ENCODE peak calls at places on chromosomes 5 and 9, in eight cellular contexts. C is stimulated activated naive CD4-positive, alpha-beta T cell; X is nucleus accumbens; J is neuronal stem cell; E is activated CD4-positive, alpha-beta T cell treated with anti-CD3 and anti-CD28 coated beads, Interleukin-2, amount 10 ng/mL, durations not matched to agents 24 days and 14 days; U is G401; T is stimulated activated naive CD8-positive, alpha-beta T cell treated with anti-CD3 and anti-CD28 coated beads, Interleukin-15, amount 100 ng/mL, for 72 hours; W is HTR-8/SVneo. I is an unnamed sample.

GRCh38 chr9:130824079-130824478 is 11.0 kb upstream of the ABL1 start:
- DNase-seq in W (no peak), T (no peak), J (no peak), E (no peak), X (no peak), C (no peak), U (no peak), I (no peak)

GRCh38 chr9:75265525-75265972 is 177.2 kb downstream of the OSTF1 start:
- DNase-seq in J (peak), W (peak), U (peak), T (peak), X (peak), E (peak), C (peak), I (peak)

GRCh38 chr9:136799079-136799853 is 3.1 kb downstream of the CCDC183 start:
- DNase-seq in U (peak), W (no peak), T (no peak), C (no peak), E (no peak), X (no peak), J (no peak), I (no peak)

GRCh38 chr5:148523139-148523538 is 131.2 kb downstream of the HTR4 start:
- DNase-seq in U (no peak), E (no peak), C (no peak), J (no peak), X (no peak), W (no peak), T (no peak), I (no peak)

GRCh38 chr5:91382530-91383026 is 539 bp downstream of the ARRDC3 start:
- DNase-seq in J (peak), X (peak), W (no peak), T (peak), C (peak), U (peak), E (peak), I (peak)

GRCh38 chr9:37999501-38000189 is 69.4 kb downstream of the SHB start:
- DNase-seq in J (no peak), W (no peak), T (no peak), U (peak), X (peak), E (no peak), C (no peak), I (no peak)

GRCh38 chr9:3628239-3628638 is 102.4 kb upstream of the RFX3 start:
- DNase-seq in E (no peak), W (no peak), J (no peak), T (no peak), X (no peak), C (no peak), U (no peak), I (no peak)

GRCh38 chr5:177491429-177491945 is 5.9 kb downstream of the PDLIM7 start:
- DNase-seq in X (no peak), U (no peak), C (no peak), E (peak), T (no peak), W (no peak), J (peak), I (peak)

GRCh38 chr5:127849436-127849835 is 146.2 kb downstream of the CCDC192 start:
- DNase-seq in J (no peak), E (no peak), X (no peak), T (no peak), U (no peak), C (no peak), W (no peak), I (no peak)

GRCh38 chr9:96556701-96557461 is 62.8 kb downstream of the CDC14B start:
- DNase-seq in J (no peak), X (peak), U (no peak), E (no peak), C (no peak), W (no peak), T (no peak), I (no peak)

GRCh38 chr9:130243015-130243881 is 22.3 kb upstream of the HMCN2 start:
- DNase-seq in E (peak), X (peak), W (peak), J (peak), U (peak), T (peak), C (peak), I (peak)

GRCh38 chr9:125674981-125675973 is 31.7 kb downstream of the MAPKAP1 start:
- DNase-seq in E (no peak), W (peak), U (no peak), C (no peak), X (no peak), T (no peak), J (no peak), I (no peak)

GRCh38 chr9:93097496-93098205 is 1.6 kb downstream of the CARD19 start:
- DNase-seq in W (no peak), C (no peak), E (peak), J (no peak), U (peak), X (peak), T (no peak), I (no peak)

GRCh38 chr5:101679816-101680215 is 616.3 kb downstream of the SLCO4C1 start:
- DNase-seq in E (no peak), U (no peak), X (no peak), C (no peak), J (no peak), T (no peak), W (no peak), I (no peak)

GRCh38 chr5:160979356-160979755 is 127.3 kb upstream of the ATP10B start:
- DNase-seq in J (no peak), C (no peak), X (no peak), E (no peak), W (no peak), T (no peak), U (no peak), I (no peak)

GRCh38 chr5:124546643-124547042 is 199.8 kb downstream of the ZNF608 start:
- DNase-seq in W (peak), C (no peak), X (no peak), E (no peak), U (no peak), J (peak), T (no peak), I (no peak)

GRCh38 chr9:125296843-125297372 is 35.3 kb downstream of the GAPVD1 start:
- DNase-seq in U (no peak), E (no peak), C (no peak), T (no peak), X (no peak), J (no peak), W (no peak), I (no peak)

GRCh38 chr5:66742083-66742895 is 146.1 kb downstream of the MAST4 start:
- DNase-seq in X (peak), C (no peak), T (no peak), J (no peak), U (no peak), W (no peak), E (no peak), I (no peak)

GRCh38 chr9:482736-483135 is 268.1 kb downstream of the DOCK8 start:
- DNase-seq in E (no peak), J (no peak), W (no peak), X (no peak), C (no peak), U (no peak), T (no peak), I (no peak)

GRCh38 chr5:53246042-53246836 is 136.7 kb upstream of the MOCS2 start:
- DNase-seq in X (no peak), E (no peak), U (no peak), T (no peak), J (no peak), C (no peak), W (peak), I (no peak)

GRCh38 chr9:90423661-90424193 is 218.9 kb downstream of the DIRAS2 start:
- DNase-seq in U (no peak), J (no peak), W (peak), E (no peak), T (no peak), X (no peak), C (no peak), I (no peak)

GRCh38 chr5:167920589-167920988 is 370.9 kb upstream of the WWC1 start:
- DNase-seq in E (no peak), X (no peak), C (no peak), J (no peak), T (no peak), U (no peak), W (no peak), I (no peak)

GRCh38 chr9:32524558-32525461 is 1.2 kb downstream of the RIGI start:
- DNase-seq in C (no peak), T (peak), X (no peak), E (peak), W (no peak), J (no peak), U (no peak), I (no peak)

GRCh38 chr9:111966324-111966723 is 69.7 kb downstream of the UGCG start:
- DNase-seq in J (no peak), T (no peak), W (no peak), E (no peak), X (no peak), C (no peak), U (no peak), I (no peak)

GRCh38 chr9:115591584-115591984 is 473.6 kb upstream of the TNC start:
- DNase-seq in X (peak), C (no peak), T (no peak), E (peak), J (peak), U (peak), W (peak), I (no peak)

GRCh38 chr5:32143991-32144636 is 30.0 kb downstream of the GOLPH3 start:
- DNase-seq in W (no peak), T (no peak), E (no peak), U (no peak), C (no peak), X (no peak), J (no peak), I (no peak)

GRCh38 chr9:90027296-90027790 is 422.5 kb downstream of the GADD45G start:
- DNase-seq in U (no peak), W (no peak), T (no peak), E (no peak), C (no peak), J (no peak), X (no peak), I (no peak)

GRCh38 chr5:172283862-172284274 is 304 bp upstream of the UBTD2 start:
- DNase-seq in U (peak), J (peak), T (peak), X (peak), C (peak), W (peak), E (peak), I (peak)

GRCh38 chr9:89390068-89390555 is 71.8 kb downstream of the SECISBP2 start:
- DNase-seq in W (no peak), T (no peak), C (no peak), X (no peak), U (no peak), J (no peak), E (no peak), I (no peak)